ENCODE peak calls at places on chromosomes 1 and 21, in five cellular contexts. F, P, B, C and X are unnamed samples.

GRCh38 chr21:36097427-36098230 is 27.8 kb downstream of the CBR1 start:
- DNase-seq in F (no peak), P (peak; percentile 34), B (no peak), C (peak; percentile 32), X (no peak)

GRCh38 chr1:61083799-61084385 is 1.5 kb downstream of the NFIA start:
- DNase-seq in F (no peak), P (no peak), B (no peak), C (no peak), X (no peak)

GRCh38 chr1:76105269-76105850 is 30.8 kb downstream of the ST6GALNAC3 start:
- DNase-seq in F (no peak), P (no peak), B (no peak), C (no peak), X (no peak)

GRCh38 chr1:99691175-99691574 is 45.3 kb downstream of the PALMD start:
- DNase-seq in F (no peak), P (no peak), B (no peak), C (no peak), X (no peak)

GRCh38 chr1:4380564-4381168 is 273.7 kb upstream of the AJAP1 start:
- DNase-seq in F (no peak), P (no peak), B (no peak), C (peak; percentile 91), X (no peak)

GRCh38 chr1:9033363-9033762 is 7.1 kb upstream of the SLC2A7 start:
- DNase-seq in F (no peak), P (no peak), B (no peak), C (no peak), X (no peak)

GRCh38 chr1:62325076-62325475 is 5.8 kb upstream of the KANK4 start:
- DNase-seq in F (no peak), P (no peak), B (no peak), C (no peak), X (no peak)

GRCh38 chr1:247294282-247294681 is 37.4 kb downstream of the ZNF496 start:
- DNase-seq in F (no peak), P (no peak), B (no peak), C (peak; percentile 90), X (no peak)

GRCh38 chr1:232432313-232432712 is 197.6 kb downstream of the SIPA1L2 start:
- DNase-seq in F (no peak), P (no peak), B (no peak), C (peak; percentile 41), X (no peak)

GRCh38 chr1:105872761-105873286 is 1183.7 kb upstream of the PRMT6 start:
- DNase-seq in F (no peak), P (no peak), B (no peak), C (no peak), X (no peak)

GRCh38 chr1:169890761-169891538 is 2.7 kb downstream of the SCYL3 start:
- DNase-seq in F (no peak), P (peak; percentile 56), B (no peak), C (no peak), X (no peak)

GRCh38 chr21:33364830-33365229 is 38.4 kb upstream of the IFNGR2 start:
- DNase-seq in F (no peak), P (no peak), B (no peak), C (no peak), X (no peak)

GRCh38 chr1:35505911-35506798 is 51.0 kb downstream of the KIAA0319L start:
- DNase-seq in F (no peak), P (peak; percentile 55), B (no peak), C (peak; percentile 92), X (no peak)

GRCh38 chr1:233238884-233239432 is 56.6 kb downstream of the PCNX2 start:
- DNase-seq in F (no peak), P (no peak), B (no peak), C (no peak), X (no peak)

GRCh38 chr1:52917591-52917990 is 3.9 kb downstream of the ECHDC2 start:
- DNase-seq in F (no peak), P (no peak), B (no peak), C (no peak), X (no peak)

GRCh38 chr1:80367058-80367457 is 1360.5 kb upstream of the ADGRL4 start:
- DNase-seq in F (no peak), P (no peak), B (no peak), C (no peak), X (no peak)

GRCh38 chr1:175641633-175642032 is 101.8 kb downstream of the TNR start:
- DNase-seq in F (no peak), P (no peak), B (no peak), C (no peak), X (no peak)

GRCh38 chr1:21647431-21648373 is 21.5 kb downstream of the RAP1GAP start:
- DNase-seq in F (no peak), P (peak; percentile 75), B (no peak), C (peak; percentile 62), X (no peak)

GRCh38 chr1:226891846-226892533 is 21.6 kb downstream of the PSEN2 start:
- DNase-seq in F (no peak), P (no peak), B (no peak), C (peak; percentile 51), X (peak; percentile 48)

GRCh38 chr1:156813750-156814570 is 2.7 kb downstream of the SH2D2A start:
- DNase-seq in F (peak; percentile 68), P (peak; percentile 80), B (peak; percentile 70), C (no peak), X (peak; percentile 66)

GRCh38 chr1:84869750-84870149 is 23.3 kb downstream of the LPAR3 start:
- DNase-seq in F (no peak), P (no peak), B (no peak), C (no peak), X (no peak)

GRCh38 chr21:16315223-16315622 is 585.4 kb downstream of the USP25 start:
- DNase-seq in F (no peak), P (no peak), B (no peak), C (no peak), X (no peak)

GRCh38 chr1:75484789-75485188 is 126.1 kb downstream of the SLC44A5 start:
- DNase-seq in F (no peak), P (no peak), B (no peak), C (no peak), X (no peak)

GRCh38 chr1:226975909-226976670 is 36.0 kb downstream of the COQ8A start:
- DNase-seq in F (no peak), P (no peak), B (no peak), C (no peak), X (peak; percentile 31)

GRCh38 chr1:226660410-226661182 is 78.5 kb downstream of the ITPKB start:
- DNase-seq in F (no peak), P (no peak), B (no peak), C (no peak), X (no peak)

GRCh38 chr1:8434104-8434503 is 116.2 kb downstream of the SLC45A1 start:
- DNase-seq in F (no peak), P (no peak), B (no peak), C (no peak), X (no peak)

GRCh38 chr1:53485478-53486394 is 26.5 kb downstream of the DMRTB1 start:
- DNase-seq in F (peak; percentile 79), P (peak; percentile 79), B (peak; percentile 94), C (peak; percentile 80), X (no peak)

GRCh38 chr1:117828206-117828605 is 101.2 kb downstream of the GDAP2 start:
- DNase-seq in F (peak; percentile 93), P (no peak), B (peak; percentile 23), C (peak; percentile 81), X (no peak)

GRCh38 chr1:20409017-20409416 is 77.0 kb downstream of the CAMK2N1 start:
- DNase-seq in F (no peak), P (no peak), B (no peak), C (no peak), X (no peak)

GRCh38 chr1:225532240-225532944 is 104.6 kb upstream of the LBR start:
- DNase-seq in F (no peak), P (no peak), B (no peak), C (no peak), X (no peak)

DNA sequence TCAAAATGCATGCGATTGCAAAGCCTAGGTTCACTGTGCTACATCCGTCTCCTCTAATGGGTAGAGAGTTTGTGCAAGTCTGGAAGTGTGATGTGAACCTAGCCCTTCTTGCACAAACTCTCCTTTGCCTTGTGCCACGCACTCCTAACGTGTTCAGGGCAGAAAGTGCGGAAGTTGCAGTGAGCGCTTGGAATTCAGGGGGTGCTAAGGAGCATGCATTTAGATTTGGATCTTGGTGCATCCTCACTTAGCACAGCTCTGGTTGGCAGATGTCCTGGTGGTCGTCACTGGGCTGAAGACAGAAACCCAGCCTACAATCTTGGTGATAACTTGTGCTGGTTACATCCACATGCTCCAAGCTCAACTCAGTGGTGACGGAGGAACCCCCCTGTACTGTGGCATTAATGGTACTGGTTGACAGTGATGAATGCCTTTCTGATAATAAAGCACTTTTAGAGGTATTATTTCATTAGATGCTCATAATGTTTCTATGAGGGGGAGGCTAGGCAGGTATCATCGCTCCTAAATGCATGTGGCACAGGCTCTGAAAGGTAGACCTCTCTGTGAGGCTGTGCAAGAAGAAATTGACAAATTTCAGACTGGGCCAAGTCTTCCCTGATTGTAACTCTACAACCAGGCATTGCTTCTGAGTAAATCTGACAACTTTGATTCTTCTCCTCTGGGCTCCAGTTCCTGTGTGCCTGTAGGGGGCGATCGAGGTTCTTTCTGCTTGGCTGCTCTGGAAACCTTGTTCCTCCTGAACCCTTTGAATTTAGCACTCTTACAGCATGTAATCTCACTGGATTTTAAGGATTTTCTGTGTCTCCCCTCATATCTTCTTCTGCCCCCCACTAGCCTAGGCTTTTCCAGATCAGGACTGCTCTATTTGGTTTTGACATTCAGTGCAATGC is 40.6 kb downstream of the MAPKAPK2 start:
- DNase-seq in F (no peak), P (peak; percentile 65), B (peak; percentile 67), C (no peak), X (no peak)
- TF ChIP-seq CTCF in F (peak; percentile 34), P (peak; percentile 58), B (no peak), C (peak; percentile 88), X (no peak)

DNA sequence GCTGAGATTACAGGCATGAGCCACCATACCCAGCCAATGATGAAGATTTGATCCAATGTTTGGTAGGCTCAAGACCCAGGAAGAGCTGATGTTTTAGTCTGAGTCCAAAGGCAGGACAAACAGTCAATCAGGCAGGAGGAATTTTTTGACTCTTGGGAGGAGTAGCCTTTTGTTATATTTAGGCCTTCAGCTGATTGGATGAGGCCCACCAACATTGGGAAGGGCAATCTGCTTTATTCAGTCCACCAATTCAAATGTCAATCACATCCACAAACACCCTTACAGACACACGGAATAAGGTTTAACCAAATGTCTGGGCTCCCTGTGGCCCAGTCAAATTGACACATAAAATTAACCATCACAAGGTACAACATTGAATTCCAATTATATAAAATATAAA is 61.9 kb upstream of the COX20 start:
- DNase-seq in F (no peak), P (no peak), B (no peak), C (no peak), X (no peak)
- TF ChIP-seq CTCF in F (no peak), P (no peak), B (no peak), C (no peak), X (no peak)

DNA sequence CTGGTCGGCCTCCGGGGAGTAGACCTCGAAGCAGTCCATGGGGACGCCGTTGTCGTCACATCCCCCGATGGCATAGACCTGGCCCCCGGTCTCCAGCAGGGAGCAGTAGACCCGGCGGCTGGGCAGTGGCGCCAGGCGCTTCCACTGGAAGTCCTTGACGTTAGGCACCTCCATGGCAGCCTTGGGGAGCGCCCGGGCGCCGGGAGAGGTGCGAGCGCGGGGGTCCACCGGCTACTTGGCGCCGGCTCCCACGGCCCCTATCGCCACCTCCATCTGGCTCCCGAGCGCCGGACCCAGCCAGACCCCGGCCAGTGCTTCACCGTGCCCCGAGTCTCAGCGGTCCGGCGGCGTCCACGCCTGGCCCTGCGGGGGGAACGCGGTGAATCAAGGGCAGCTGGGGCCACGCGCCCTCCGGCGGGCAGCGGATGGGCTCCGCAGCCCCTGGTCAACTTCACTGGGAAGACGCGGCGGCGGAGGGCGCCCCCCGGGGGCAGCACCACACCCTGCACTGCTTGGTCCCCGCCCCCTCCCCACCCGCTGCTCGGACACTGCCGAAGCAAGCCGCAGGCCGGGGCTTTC is 13.2 kb downstream of the KLHDC8A start:
- DNase-seq in F (no peak), P (no peak), B (peak; percentile 76), C (no peak), X (no peak)
- TF ChIP-seq CTCF in F (no peak), P (no peak), B (peak; percentile 77), C (peak; percentile 46), X (peak; percentile 17)

GRCh38 chr1:25754421-25755195 is 45.4 kb upstream of the SELENON start:
- DNase-seq in F (no peak), P (no peak), B (no peak), C (no peak), X (no peak)
- TF ChIP-seq CTCF in F (no peak), P (no peak), B (no peak), C (no peak), X (no peak)